ENCODE peak calls at places on chromosomes 6 and 20, in eight cellular contexts. One of them, this sample, is unnamed.

GRCh38 chr6:43827898-43828297 is 57.9 kb downstream of the VEGFA start:
- DNase-seq in NCI-H1417: no peak
- DNase-seq in kidney tubule cell: no peak
- DNase-seq in transverse colon: no peak
- DNase-seq in activated T-cell treated with anti-CD3 and anti-CD28 coated beads, Interleukin-2, amount 50 U/mL, for 48 hours: no peak
- DNase-seq in Right ventricle myocardium inferior: no peak
- DNase-seq in cardiac muscle cell: no peak
- DNase-seq in hypothalamus: no peak
- DNase-seq in this sample: peak; percentile 74

GRCh38 chr6:21190701-21191588 is 402.6 kb upstream of the SOX4 start:
- DNase-seq in NCI-H1417: no peak
- DNase-seq in kidney tubule cell: no peak
- DNase-seq in transverse colon: no peak
- DNase-seq in activated T-cell treated with anti-CD3 and anti-CD28 coated beads, Interleukin-2, amount 50 U/mL, for 48 hours: no peak
- DNase-seq in Right ventricle myocardium inferior: no peak
- DNase-seq in cardiac muscle cell: peak; percentile 12
- DNase-seq in hypothalamus: no peak
- DNase-seq in this sample: no peak

GRCh38 chr6:42692151-42692911 is 30.1 kb downstream of the PRPH2 start:
- DNase-seq in NCI-H1417: peak; percentile 12
- DNase-seq in kidney tubule cell: peak; percentile 93
- DNase-seq in transverse colon: no peak
- DNase-seq in activated T-cell treated with anti-CD3 and anti-CD28 coated beads, Interleukin-2, amount 50 U/mL, for 48 hours: no peak
- DNase-seq in Right ventricle myocardium inferior: no peak
- DNase-seq in cardiac muscle cell: peak; percentile 56
- DNase-seq in hypothalamus: no peak
- DNase-seq in this sample: no peak

GRCh38 chr6:152127429-152128165 is 320.1 kb downstream of the ESR1 start:
- DNase-seq in NCI-H1417: no peak
- DNase-seq in kidney tubule cell: peak; percentile 9
- DNase-seq in transverse colon: no peak
- DNase-seq in activated T-cell treated with anti-CD3 and anti-CD28 coated beads, Interleukin-2, amount 50 U/mL, for 48 hours: no peak
- DNase-seq in Right ventricle myocardium inferior: no peak
- DNase-seq in cardiac muscle cell: no peak
- DNase-seq in hypothalamus: no peak
- DNase-seq in this sample: no peak

GRCh38 chr6:132687306-132687705 is 26.5 kb downstream of the VNN1 start:
- DNase-seq in NCI-H1417: no peak
- DNase-seq in kidney tubule cell: peak; percentile 99
- DNase-seq in transverse colon: no peak
- DNase-seq in activated T-cell treated with anti-CD3 and anti-CD28 coated beads, Interleukin-2, amount 50 U/mL, for 48 hours: no peak
- DNase-seq in Right ventricle myocardium inferior: no peak
- DNase-seq in cardiac muscle cell: peak; percentile 85
- DNase-seq in hypothalamus: no peak
- DNase-seq in this sample: no peak

GRCh38 chr6:85047818-85048217 is 283.4 kb upstream of the TBX18 start:
- DNase-seq in NCI-H1417: no peak
- DNase-seq in kidney tubule cell: no peak
- DNase-seq in transverse colon: no peak
- DNase-seq in activated T-cell treated with anti-CD3 and anti-CD28 coated beads, Interleukin-2, amount 50 U/mL, for 48 hours: no peak
- DNase-seq in Right ventricle myocardium inferior: no peak
- DNase-seq in cardiac muscle cell: peak; percentile 7
- DNase-seq in hypothalamus: no peak
- DNase-seq in this sample: no peak

GRCh38 chr6:139568956-139569538 is 194.6 kb upstream of the CITED2 start:
- DNase-seq in NCI-H1417: no peak
- DNase-seq in kidney tubule cell: peak; percentile 83
- DNase-seq in transverse colon: no peak
- DNase-seq in activated T-cell treated with anti-CD3 and anti-CD28 coated beads, Interleukin-2, amount 50 U/mL, for 48 hours: no peak
- DNase-seq in Right ventricle myocardium inferior: no peak
- DNase-seq in cardiac muscle cell: peak; percentile 82
- DNase-seq in hypothalamus: no peak
- DNase-seq in this sample: no peak

GRCh38 chr6:112522600-112522999 is 175.5 kb downstream of the RFPL4B start:
- DNase-seq in NCI-H1417: no peak
- DNase-seq in kidney tubule cell: no peak
- DNase-seq in transverse colon: no peak
- DNase-seq in activated T-cell treated with anti-CD3 and anti-CD28 coated beads, Interleukin-2, amount 50 U/mL, for 48 hours: no peak
- DNase-seq in Right ventricle myocardium inferior: no peak
- DNase-seq in cardiac muscle cell: no peak
- DNase-seq in hypothalamus: no peak
- DNase-seq in this sample: no peak

GRCh38 chr20:12928755-12929401 is 79.9 kb upstream of the SPTLC3 start:
- DNase-seq in NCI-H1417: no peak
- DNase-seq in kidney tubule cell: peak; percentile 90
- DNase-seq in transverse colon: no peak
- DNase-seq in activated T-cell treated with anti-CD3 and anti-CD28 coated beads, Interleukin-2, amount 50 U/mL, for 48 hours: no peak
- DNase-seq in Right ventricle myocardium inferior: no peak
- DNase-seq in cardiac muscle cell: peak; percentile 73
- DNase-seq in hypothalamus: no peak
- DNase-seq in this sample: no peak

GRCh38 chr20:51346686-51347485 is 195.6 kb downstream of the NFATC2 start:
- DNase-seq in NCI-H1417: no peak
- DNase-seq in kidney tubule cell: peak; percentile 47
- DNase-seq in transverse colon: no peak
- DNase-seq in activated T-cell treated with anti-CD3 and anti-CD28 coated beads, Interleukin-2, amount 50 U/mL, for 48 hours: no peak
- DNase-seq in Right ventricle myocardium inferior: no peak
- DNase-seq in cardiac muscle cell: no peak
- DNase-seq in hypothalamus: no peak
- DNase-seq in this sample: no peak

This sample was measured in NCI-H1092 treated with DMSO at 0.1 percent for 48 hours.